ENCODE peak calls at places on chromosomes 2 and 18, in nine cellular contexts. One of them, this sample, is unnamed.

GRCh38 chr2:239824051-239824694 is 201.0 kb downstream of the NDUFA10 start:
- DNase-seq in tibial artery: peak
- DNase-seq in astrocyte of the spinal cord: no peak
- DNase-seq in GM10248: no peak
- DNase-seq in psoas muscle: no peak
- DNase-seq in left ventricle myocardium inferior: no peak
- DNase-seq in mammary epithelial cell: peak
- DNase-seq in fibroblast of mammary gland: peak
- DNase-seq in MCF 10A: peak
- DNase-seq in this sample: no peak

GRCh38 chr18:54608008-54608642 is 17.1 kb downstream of the DYNAP start:
- DNase-seq in GM10248: no peak
- DNase-seq in mammary epithelial cell: peak
- DNase-seq in fibroblast of mammary gland: peak
- DNase-seq in astrocyte of the spinal cord: peak
- DNase-seq in psoas muscle: no peak
- DNase-seq in left ventricle myocardium inferior: no peak
- DNase-seq in tibial artery: no peak
- DNase-seq in MCF 10A: peak
- DNase-seq in this sample: peak

GRCh38 chr18:50734886-50735285 is 84.9 kb downstream of the MRO start:
- DNase-seq in psoas muscle: no peak
- DNase-seq in mammary epithelial cell: no peak
- DNase-seq in astrocyte of the spinal cord: no peak
- DNase-seq in left ventricle myocardium inferior: no peak
- DNase-seq in GM10248: no peak
- DNase-seq in fibroblast of mammary gland: no peak
- DNase-seq in tibial artery: no peak
- DNase-seq in MCF 10A: no peak
- DNase-seq in this sample: no peak

GRCh38 chr2:81196933-81197628 is 892.5 kb upstream of the LRRTM1 start:
- DNase-seq in mammary epithelial cell: no peak
- DNase-seq in tibial artery: no peak
- DNase-seq in psoas muscle: no peak
- DNase-seq in MCF 10A: no peak
- DNase-seq in left ventricle myocardium inferior: no peak
- DNase-seq in fibroblast of mammary gland: no peak
- DNase-seq in GM10248: no peak
- DNase-seq in astrocyte of the spinal cord: no peak
- DNase-seq in this sample: no peak

GRCh38 chr2:154554046-154554445 is 144.4 kb upstream of the KCNJ3 start:
- DNase-seq in mammary epithelial cell: no peak
- DNase-seq in psoas muscle: no peak
- DNase-seq in GM10248: no peak
- DNase-seq in fibroblast of mammary gland: no peak
- DNase-seq in MCF 10A: no peak
- DNase-seq in astrocyte of the spinal cord: no peak
- DNase-seq in left ventricle myocardium inferior: no peak
- DNase-seq in tibial artery: no peak
- DNase-seq in this sample: no peak

GRCh38 chr2:10487144-10488104 is 39.3 kb upstream of the ODC1 start:
- DNase-seq in psoas muscle: no peak
- DNase-seq in tibial artery: no peak
- DNase-seq in left ventricle myocardium inferior: no peak
- DNase-seq in GM10248: no peak
- DNase-seq in astrocyte of the spinal cord: no peak
- DNase-seq in MCF 10A: peak
- DNase-seq in mammary epithelial cell: no peak
- DNase-seq in fibroblast of mammary gland: peak
- DNase-seq in this sample: no peak

GRCh38 chr2:226155476-226155875 is 644.1 kb downstream of the IRS1 start:
- DNase-seq in psoas muscle: no peak
- DNase-seq in astrocyte of the spinal cord: no peak
- DNase-seq in MCF 10A: no peak
- DNase-seq in fibroblast of mammary gland: no peak
- DNase-seq in left ventricle myocardium inferior: no peak
- DNase-seq in GM10248: no peak
- DNase-seq in mammary epithelial cell: no peak
- DNase-seq in tibial artery: no peak
- DNase-seq in this sample: no peak

GRCh38 chr18:32919799-32920198 is 147.0 kb upstream of the KLHL14 start:
- DNase-seq in MCF 10A: peak
- DNase-seq in fibroblast of mammary gland: peak
- DNase-seq in psoas muscle: no peak
- DNase-seq in GM10248: peak
- DNase-seq in mammary epithelial cell: peak
- DNase-seq in tibial artery: no peak
- DNase-seq in left ventricle myocardium inferior: no peak
- DNase-seq in astrocyte of the spinal cord: peak
- DNase-seq in this sample: no peak

GRCh38 chr2:172305066-172305465 is 122.3 kb upstream of the ITGA6 start:
- DNase-seq in psoas muscle: no peak
- DNase-seq in mammary epithelial cell: no peak
- DNase-seq in fibroblast of mammary gland: no peak
- DNase-seq in astrocyte of the spinal cord: no peak
- DNase-seq in tibial artery: no peak
- DNase-seq in left ventricle myocardium inferior: no peak
- DNase-seq in GM10248: no peak
- DNase-seq in MCF 10A: no peak
- DNase-seq in this sample: no peak

GRCh38 chr18:55318864-55319516 is 269.0 kb downstream of the TCF4 start:
- DNase-seq in astrocyte of the spinal cord: peak
- DNase-seq in tibial artery: no peak
- DNase-seq in fibroblast of mammary gland: peak
- DNase-seq in left ventricle myocardium inferior: no peak
- DNase-seq in MCF 10A: no peak
- DNase-seq in GM10248: no peak
- DNase-seq in mammary epithelial cell: no peak
- DNase-seq in psoas muscle: no peak
- DNase-seq in this sample: peak

GRCh38 chr2:100625731-100626130 is 62.9 kb downstream of the PDCL3 start:
- DNase-seq in MCF 10A: no peak
- DNase-seq in mammary epithelial cell: no peak
- DNase-seq in left ventricle myocardium inferior: no peak
- DNase-seq in fibroblast of mammary gland: peak
- DNase-seq in psoas muscle: no peak
- DNase-seq in GM10248: no peak
- DNase-seq in astrocyte of the spinal cord: no peak
- DNase-seq in tibial artery: no peak
- DNase-seq in this sample: no peak

GRCh38 chr18:37391698-37392548 is 173.7 kb downstream of the CELF4 start:
- DNase-seq in mammary epithelial cell: no peak
- DNase-seq in psoas muscle: no peak
- DNase-seq in fibroblast of mammary gland: no peak
- DNase-seq in astrocyte of the spinal cord: no peak
- DNase-seq in tibial artery: no peak
- DNase-seq in left ventricle myocardium inferior: no peak
- DNase-seq in MCF 10A: no peak
- DNase-seq in GM10248: peak
- DNase-seq in this sample: no peak

GRCh38 chr2:54901224-54901986 is 148.8 kb downstream of the RTN4 start:
- DNase-seq in tibial artery: no peak
- DNase-seq in MCF 10A: no peak
- DNase-seq in astrocyte of the spinal cord: no peak
- DNase-seq in mammary epithelial cell: no peak
- DNase-seq in psoas muscle: peak
- DNase-seq in fibroblast of mammary gland: no peak
- DNase-seq in left ventricle myocardium inferior: no peak
- DNase-seq in GM10248: no peak
- DNase-seq in this sample: no peak

GRCh38 chr2:54897420-54898310 is 152.6 kb downstream of the RTN4 start:
- DNase-seq in fibroblast of mammary gland: no peak
- DNase-seq in psoas muscle: no peak
- DNase-seq in MCF 10A: no peak
- DNase-seq in mammary epithelial cell: no peak
- DNase-seq in GM10248: no peak
- DNase-seq in tibial artery: no peak
- DNase-seq in astrocyte of the spinal cord: no peak
- DNase-seq in left ventricle myocardium inferior: no peak
- DNase-seq in this sample: no peak

GRCh38 chr2:54902763-54903162 is 147.5 kb downstream of the RTN4 start:
- DNase-seq in left ventricle myocardium inferior: no peak
- DNase-seq in tibial artery: no peak
- DNase-seq in GM10248: no peak
- DNase-seq in psoas muscle: no peak
- DNase-seq in astrocyte of the spinal cord: no peak
- DNase-seq in mammary epithelial cell: no peak
- DNase-seq in MCF 10A: no peak
- DNase-seq in fibroblast of mammary gland: no peak
- DNase-seq in this sample: no peak

GRCh38 chr2:54898451-54899226 is 151.6 kb downstream of the RTN4 start:
- DNase-seq in astrocyte of the spinal cord: no peak
- DNase-seq in MCF 10A: no peak
- DNase-seq in tibial artery: no peak
- DNase-seq in psoas muscle: no peak
- DNase-seq in GM10248: no peak
- DNase-seq in fibroblast of mammary gland: no peak
- DNase-seq in mammary epithelial cell: no peak
- DNase-seq in left ventricle myocardium inferior: no peak
- DNase-seq in this sample: no peak

DNA sequence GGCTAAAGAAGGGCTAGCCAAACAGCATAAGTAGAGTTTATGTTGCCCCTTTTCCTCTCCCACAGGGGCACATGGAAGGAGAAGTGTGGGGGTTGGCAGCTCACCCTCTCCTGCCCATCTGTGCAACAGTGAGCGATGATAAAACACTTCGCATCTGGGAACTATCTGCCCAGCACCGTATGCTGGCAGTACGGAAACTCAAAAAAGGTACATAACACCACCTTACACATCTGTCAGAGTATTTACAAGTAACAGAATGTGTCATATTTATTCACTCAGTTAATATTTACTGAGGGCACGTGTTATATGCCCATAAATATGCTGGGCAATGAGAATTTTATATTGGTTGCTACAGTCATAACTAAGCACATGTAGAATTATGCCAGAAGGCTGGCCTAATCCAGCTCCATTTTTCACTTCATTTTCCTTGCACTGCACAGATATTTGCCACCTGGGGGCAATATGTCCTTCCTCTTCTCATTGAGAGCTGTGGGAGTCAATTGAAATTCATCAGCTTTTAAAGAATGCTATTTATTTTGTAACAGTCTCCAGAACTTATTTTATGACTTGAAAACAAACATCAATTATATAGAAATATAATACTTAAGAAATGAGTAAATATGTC is 150.6 kb downstream of the RTN4 start:
- DNase-seq in psoas muscle: no peak
- DNase-seq in astrocyte of the spinal cord: peak
- DNase-seq in left ventricle myocardium inferior: no peak
- DNase-seq in mammary epithelial cell: peak
- DNase-seq in MCF 10A: peak
- DNase-seq in fibroblast of mammary gland: peak
- DNase-seq in tibial artery: no peak
- DNase-seq in GM10248: peak
- DNase-seq in this sample: peak
- TF ChIP-seq CTCF in psoas muscle: peak
- TF ChIP-seq CTCF in astrocyte of the spinal cord: peak
- TF ChIP-seq CTCF in left ventricle myocardium inferior: peak
- TF ChIP-seq CTCF in mammary epithelial cell: peak
- TF ChIP-seq CTCF in MCF 10A: peak
- TF ChIP-seq CTCF in fibroblast of mammary gland: peak
- TF ChIP-seq CTCF in tibial artery: peak
- TF ChIP-seq CTCF in GM10248: peak
- TF ChIP-seq CTCF in this sample: peak

DNA sequence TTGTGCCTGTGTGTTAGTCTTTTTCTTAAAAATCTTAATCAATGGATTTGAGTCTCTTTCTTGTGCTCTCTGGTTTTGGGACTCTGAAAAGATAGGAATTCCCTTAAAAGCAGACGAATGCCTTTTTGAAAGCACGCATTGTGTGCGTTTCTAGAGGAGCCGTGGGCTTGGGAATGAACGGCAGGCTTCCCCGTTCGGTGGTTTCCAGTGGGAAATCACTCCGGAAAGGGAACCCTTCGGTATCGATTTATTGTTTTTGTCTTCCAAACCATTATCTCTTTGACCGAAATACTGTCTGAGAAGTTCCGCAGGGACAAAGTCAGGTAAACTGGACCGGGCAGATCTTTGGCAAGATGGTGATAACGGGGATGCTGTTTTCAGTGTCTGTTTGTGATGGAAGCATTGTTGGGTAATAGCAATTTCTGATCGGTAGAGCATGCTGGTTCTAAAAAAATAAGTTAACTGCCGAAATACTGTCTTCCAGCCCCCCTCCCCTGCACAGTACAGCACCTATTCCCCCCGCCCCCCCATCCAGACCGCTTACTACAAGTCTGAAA is 429 bp downstream of the SETBP1 start:
- DNase-seq in tibial artery: no peak
- DNase-seq in mammary epithelial cell: no peak
- DNase-seq in MCF 10A: no peak
- DNase-seq in fibroblast of mammary gland: peak
- DNase-seq in psoas muscle: no peak
- DNase-seq in astrocyte of the spinal cord: no peak
- DNase-seq in left ventricle myocardium inferior: no peak
- DNase-seq in GM10248: peak
- DNase-seq in this sample: no peak
- TF ChIP-seq CTCF in tibial artery: no peak
- TF ChIP-seq CTCF in mammary epithelial cell: no peak
- TF ChIP-seq CTCF in MCF 10A: no peak
- TF ChIP-seq CTCF in fibroblast of mammary gland: no peak
- TF ChIP-seq CTCF in psoas muscle: no peak
- TF ChIP-seq CTCF in astrocyte of the spinal cord: no peak
- TF ChIP-seq CTCF in left ventricle myocardium inferior: no peak
- TF ChIP-seq CTCF in GM10248: peak
- TF ChIP-seq CTCF in this sample: no peak

DNA sequence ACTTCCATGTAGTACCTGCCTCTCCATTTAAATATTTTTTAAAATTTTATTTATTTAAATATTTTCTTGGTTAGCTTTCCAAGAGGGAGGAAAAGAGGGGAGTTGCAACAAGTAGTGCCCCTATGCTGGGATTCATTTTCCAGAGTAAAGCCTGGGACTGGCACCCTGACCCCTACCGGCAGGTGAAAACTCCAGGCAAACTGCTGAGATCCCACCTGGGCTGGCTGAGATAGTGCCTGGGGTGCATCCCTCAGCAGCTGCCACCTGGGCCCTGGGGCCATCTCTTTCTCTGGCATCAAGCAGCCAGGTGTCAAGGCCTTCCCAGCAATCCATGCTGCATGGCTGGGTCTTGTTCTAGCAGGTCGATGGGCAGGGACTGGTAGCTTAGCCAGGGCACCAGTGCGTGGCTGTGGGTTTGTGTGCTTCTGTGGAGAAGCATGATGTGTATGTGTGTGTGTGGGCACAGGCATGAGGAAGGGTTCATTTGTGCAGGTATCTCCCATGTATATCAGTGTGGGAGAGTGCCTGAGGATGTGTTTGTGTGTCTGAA is 6.5 kb downstream of the SIX2 start:
- DNase-seq in left ventricle myocardium inferior: no peak
- DNase-seq in mammary epithelial cell: no peak
- DNase-seq in astrocyte of the spinal cord: no peak
- DNase-seq in fibroblast of mammary gland: no peak
- DNase-seq in tibial artery: no peak
- DNase-seq in MCF 10A: no peak
- DNase-seq in GM10248: no peak
- DNase-seq in psoas muscle: no peak
- DNase-seq in this sample: no peak
- TF ChIP-seq CTCF in left ventricle myocardium inferior: no peak
- TF ChIP-seq CTCF in mammary epithelial cell: no peak
- TF ChIP-seq CTCF in astrocyte of the spinal cord: no peak
- TF ChIP-seq CTCF in fibroblast of mammary gland: no peak
- TF ChIP-seq CTCF in tibial artery: no peak
- TF ChIP-seq CTCF in MCF 10A: no peak
- TF ChIP-seq CTCF in GM10248: no peak
- TF ChIP-seq CTCF in psoas muscle: no peak
- TF ChIP-seq CTCF in this sample: no peak

GRCh38 chr2:2846379-2847130 is 515.5 kb upstream of the MYT1L start:
- DNase-seq in tibial artery: peak
- DNase-seq in mammary epithelial cell: peak
- DNase-seq in GM10248: no peak
- DNase-seq in astrocyte of the spinal cord: no peak
- DNase-seq in MCF 10A: no peak
- DNase-seq in psoas muscle: peak
- DNase-seq in fibroblast of mammary gland: no peak
- DNase-seq in left ventricle myocardium inferior: peak
- DNase-seq in this sample: no peak
- TF ChIP-seq CTCF in tibial artery: no peak
- TF ChIP-seq CTCF in mammary epithelial cell: no peak
- TF ChIP-seq CTCF in GM10248: no peak
- TF ChIP-seq CTCF in astrocyte of the spinal cord: no peak
- TF ChIP-seq CTCF in MCF 10A: no peak
- TF ChIP-seq CTCF in psoas muscle: no peak
- TF ChIP-seq CTCF in fibroblast of mammary gland: no peak
- TF ChIP-seq CTCF in left ventricle myocardium inferior: peak
- TF ChIP-seq CTCF in this sample: no peak

This sample was measured in HFFc6.